ENCODE peak calls at places on chromosomes 5 and 9, in six cellular contexts. Q is thoracic aorta, X is NCI-H1436, G is tibial artery, H is activated T-cell treated with anti-CD3 and anti-CD28 coated beads for 4 hours, R is NCI-H446 treated with DMSO at 0.1 percent for 48 hours. W is an unnamed sample.

GRCh38 chr5:179404321-179405053 is 59.2 kb upstream of the ADAMTS2 start:
- DNase-seq in X (no peak), Q (no peak), H (no peak), G (no peak), R (no peak), W (no peak)

GRCh38 chr9:36837431-36838405 is 196.3 kb downstream of the PAX5 start:
- DNase-seq in Q (no peak), H (no peak), X (no peak), R (no peak), G (no peak), W (no peak)

GRCh38 chr5:6125781-6126180 is 252.6 kb downstream of the MED10 start:
- DNase-seq in Q (no peak), H (no peak), R (no peak), G (no peak), X (no peak), W (no peak)

GRCh38 chr5:44862808-44863207 is 54.1 kb downstream of the MRPS30 start:
- DNase-seq in X (peak), Q (no peak), R (peak), H (no peak), G (no peak), W (peak)

GRCh38 chr5:81601912-81602311 is 149.0 kb downstream of the SSBP2 start:
- DNase-seq in G (no peak), H (no peak), R (no peak), X (no peak), Q (no peak), W (no peak)

GRCh38 chr9:134458111-134458845 is 132.0 kb downstream of the RXRA start:
- DNase-seq in H (no peak), Q (no peak), X (no peak), G (no peak), R (no peak), W (no peak)

GRCh38 chr5:3734621-3735020 is 139.0 kb downstream of the IRX1 start:
- DNase-seq in X (no peak), G (no peak), R (no peak), H (no peak), Q (no peak), W (no peak)

GRCh38 chr5:26763151-26763550 is 275.2 kb downstream of the CDH9 start:
- DNase-seq in H (no peak), G (no peak), X (no peak), R (peak), Q (no peak), W (no peak)

GRCh38 chr5:141762790-141763368 is 80.8 kb upstream of the ARAP3 start:
- DNase-seq in R (no peak), H (no peak), X (no peak), Q (no peak), G (no peak), W (no peak)

GRCh38 chr9:136668983-136669790 is 6.5 kb downstream of the EGFL7 start:
- DNase-seq in X (no peak), H (no peak), Q (no peak), G (no peak), R (no peak), W (no peak)

GRCh38 chr9:96333958-96334357 is 32.0 kb upstream of the HSD17B3 start:
- DNase-seq in R (no peak), H (no peak), G (no peak), X (no peak), Q (no peak), W (no peak)

GRCh38 chr5:180523629-180524466 is 29.7 kb downstream of the CNOT6 start:
- DNase-seq in X (no peak), G (no peak), H (no peak), R (no peak), Q (no peak), W (no peak)

GRCh38 chr9:120980951-120981350 is 54.4 kb upstream of the TRAF1 start:
- DNase-seq in R (no peak), Q (no peak), X (no peak), G (no peak), H (no peak), W (no peak)

GRCh38 chr5:96113170-96113939 is 151.7 kb upstream of the ELL2 start:
- DNase-seq in G (peak), R (no peak), X (no peak), H (no peak), Q (no peak), W (no peak)

GRCh38 chr5:130323804-130324454 is 419.7 kb downstream of the CHSY3 start:
- DNase-seq in X (no peak), R (no peak), H (no peak), Q (no peak), G (no peak), W (no peak)